ENCODE peak calls at places on chromosomes 7 and 10, in eight cellular contexts. U, M, G, Y, V, W, R and D are unnamed samples.

GRCh38 chr10:69051303-69051702 is 36.6 kb upstream of the SRGN start:
- DNase-seq in U (no peak), M (no peak), G (no peak), Y (no peak), V (no peak), W (peak; percentile 71), R (no peak), D (no peak)

GRCh38 chr10:102669206-102670064 is 25.2 kb downstream of the TRIM8 start:
- DNase-seq in U (no peak), M (peak; percentile 65), G (no peak), Y (no peak), V (peak; percentile 45), W (peak; percentile 95), R (no peak), D (peak; percentile 34)

GRCh38 chr10:123993534-123994416 is 99.6 kb downstream of the CHST15 start:
- DNase-seq in U (no peak), M (no peak), G (no peak), Y (no peak), V (no peak), W (no peak), R (no peak), D (no peak)

GRCh38 chr10:129958686-129959543 is 5.2 kb downstream of the EBF3 start:
- DNase-seq in U (no peak), M (no peak), G (no peak), Y (peak; percentile 48), V (no peak), W (no peak), R (no peak), D (no peak)

GRCh38 chr10:99926925-99927718 is 82.6 kb downstream of the DNMBP start:
- DNase-seq in U (no peak), M (peak; percentile 40), G (peak; percentile 3), Y (no peak), V (no peak), W (peak; percentile 64), R (no peak), D (no peak)

GRCh38 chr10:3131098-3131497 is 41.5 kb downstream of the PITRM1 start:
- DNase-seq in U (no peak), M (peak; percentile 73), G (no peak), Y (no peak), V (no peak), W (no peak), R (no peak), D (no peak)

GRCh38 chr10:18713077-18713476 is 53.8 kb downstream of the ARL5B start:
- DNase-seq in U (no peak), M (peak; percentile 89), G (no peak), Y (no peak), V (no peak), W (no peak), R (no peak), D (no peak)

GRCh38 chr7:129781128-129781855 is 169.8 kb downstream of the NRF1 start:
- DNase-seq in U (no peak), M (no peak), G (no peak), Y (peak; percentile 26), V (no peak), W (peak; percentile 52), R (no peak), D (no peak)

GRCh38 chr10:101467286-101467770 is 113.4 kb downstream of the BTRC start:
- DNase-seq in U (peak; percentile 22), M (peak; percentile 69), G (no peak), Y (peak; percentile 72), V (peak; percentile 63), W (peak; percentile 68), R (peak; percentile 66), D (no peak)

GRCh38 chr7:44101304-44101965 is 2.7 kb upstream of the AEBP1 start:
- DNase-seq in U (no peak), M (no peak), G (no peak), Y (no peak), V (no peak), W (no peak), R (no peak), D (no peak)
- H3K27ac ChIP-seq in U (no peak overlapping the region), M (no peak overlapping the region), G (peak overlapping the region; percentile 46), Y (no peak overlapping the region), V (no peak overlapping the region), W (no peak overlapping the region), R (no peak overlapping the region), D (peak overlapping the region; percentile 96)

GRCh38 chr10:35182631-35183510 is 56.2 kb downstream of the CREM start:
- DNase-seq in U (no peak), M (peak; percentile 51), G (no peak), Y (no peak), V (no peak), W (no peak), R (no peak), D (no peak)
- H3K27ac ChIP-seq in U (no peak overlapping the region), M (no peak overlapping the region), G (no peak overlapping the region), Y (no peak overlapping the region), V (no peak overlapping the region), W (no peak overlapping the region), R (no peak overlapping the region), D (no peak overlapping the region)

GRCh38 chr7:139698879-139699278 is 78.9 kb downstream of the HIPK2 start:
- DNase-seq in U (no peak), M (no peak), G (no peak), Y (no peak), V (no peak), W (no peak), R (no peak), D (no peak)

GRCh38 chr7:139701908-139702307 is 75.9 kb downstream of the HIPK2 start:
- DNase-seq in U (no peak), M (no peak), G (no peak), Y (no peak), V (no peak), W (no peak), R (no peak), D (no peak)

GRCh38 chr7:139702313-139702731 is 75.5 kb downstream of the HIPK2 start:
- DNase-seq in U (no peak), M (no peak), G (peak; percentile 46), Y (no peak), V (no peak), W (no peak), R (no peak), D (no peak)

GRCh38 chr7:139699640-139700504 is 77.9 kb downstream of the HIPK2 start:
- DNase-seq in U (no peak), M (no peak), G (no peak), Y (no peak), V (peak; percentile 49), W (no peak), R (no peak), D (no peak)

GRCh38 chr7:139700505-139701235 is 77.1 kb downstream of the HIPK2 start:
- DNase-seq in U (no peak), M (no peak), G (no peak), Y (no peak), V (no peak), W (no peak), R (no peak), D (no peak)
- H3K27ac ChIP-seq in U (no peak overlapping the region), M (no peak overlapping the region), G (peak overlapping the region; percentile 84), Y (no peak overlapping the region), V (no peak overlapping the region), W (no peak overlapping the region), R (no peak overlapping the region), D (no peak overlapping the region)

GRCh38 chr7:12865593-12865992 is 178.2 kb downstream of the ARL4A start:
- DNase-seq in U (no peak), M (no peak), G (no peak), Y (no peak), V (no peak), W (no peak), R (no peak), D (no peak)
- H3K27ac ChIP-seq in U (no peak overlapping the region), M (no peak overlapping the region), G (no peak overlapping the region), Y (no peak overlapping the region), V (no peak overlapping the region), W (no peak overlapping the region), R (no peak overlapping the region), D (no peak overlapping the region)

GRCh38 chr7:112362796-112363195 is 87.5 kb upstream of the IFRD1 start:
- DNase-seq in U (no peak), M (no peak), G (no peak), Y (no peak), V (no peak), W (no peak), R (no peak), D (no peak)

GRCh38 chr7:112362053-112362650 is 88.1 kb upstream of the IFRD1 start:
- DNase-seq in U (no peak), M (no peak), G (no peak), Y (no peak), V (no peak), W (no peak), R (no peak), D (no peak)

GRCh38 chr7:112361154-112361553 is 89.1 kb upstream of the IFRD1 start:
- DNase-seq in U (no peak), M (no peak), G (no peak), Y (no peak), V (no peak), W (no peak), R (no peak), D (no peak)

GRCh38 chr7:112359086-112359485 is 91.2 kb upstream of the IFRD1 start:
- DNase-seq in U (no peak), M (no peak), G (no peak), Y (no peak), V (no peak), W (no peak), R (no peak), D (no peak)

GRCh38 chr7:112360681-112361080 is 89.6 kb upstream of the IFRD1 start:
- DNase-seq in U (no peak), M (no peak), G (no peak), Y (no peak), V (no peak), W (no peak), R (no peak), D (no peak)
- H3K27ac ChIP-seq in U (no peak overlapping the region), M (no peak overlapping the region), G (no peak overlapping the region), Y (no peak overlapping the region), V (no peak overlapping the region), W (no peak overlapping the region), R (no peak overlapping the region), D (no peak overlapping the region)